ENCODE peak calls at places on chromosomes 3 and 15, in eight cellular contexts. F, H, V, D, N, G, J and Z are unnamed samples.

GRCh38 chr15:51971353-51972133 is at the start of gene LEO1:
- DNase-seq in F (peak), J (peak), D (peak), N (peak), H (peak), V (peak), G (peak), Z (peak)

GRCh38 chr15:76203346-76203745 is 107.9 kb downstream of the ETFA start:
- DNase-seq in N (no peak), V (no peak), J (no peak), D (no peak), F (no peak), H (no peak), G (no peak), Z (no peak)

GRCh38 chr3:44865272-44866005 is 3.7 kb downstream of the TMEM42 start:
- DNase-seq in H (no peak), D (no peak), J (no peak), F (no peak), N (no peak), V (no peak), G (no peak), Z (no peak)

GRCh38 chr3:156304406-156304805 is 184.0 kb downstream of the KCNAB1 start:
- DNase-seq in J (no peak), G (peak), V (no peak), N (no peak), F (peak), H (no peak), D (no peak), Z (peak)

GRCh38 chr15:85049805-85050204 is 68.1 kb downstream of the PDE8A start:
- DNase-seq in H (no peak), N (no peak), F (no peak), V (no peak), J (no peak), G (no peak), D (no peak), Z (no peak)

GRCh38 chr15:33860749-33861148 is 107.5 kb upstream of the CHRM5 start:
- DNase-seq in G (peak), H (no peak), F (no peak), V (no peak), D (no peak), J (no peak), N (peak), Z (no peak)

GRCh38 chr15:41161336-41161735 is 45.3 kb upstream of the INO80 start:
- DNase-seq in H (no peak), V (no peak), G (peak), F (no peak), J (no peak), N (no peak), D (no peak), Z (no peak)

GRCh38 chr3:10867384-10867783 is 51.4 kb downstream of the SLC6A11 start:
- DNase-seq in J (no peak), F (no peak), N (no peak), V (peak), D (no peak), H (no peak), G (peak), Z (no peak)

GRCh38 chr3:157789162-157789561 is 285.9 kb upstream of the VEPH1 start:
- DNase-seq in F (no peak), G (no peak), D (no peak), H (no peak), V (no peak), J (no peak), N (peak), Z (no peak)

GRCh38 chr15:25719101-25719985 is 143.8 kb downstream of the ATP10A start:
- DNase-seq in V (no peak), G (no peak), H (no peak), J (peak), D (no peak), N (no peak), F (no peak), Z (no peak)

GRCh38 chr3:1326546-1326945 is 233.7 kb downstream of the CNTN6 start:
- DNase-seq in G (no peak), J (no peak), D (no peak), F (no peak), V (no peak), N (no peak), H (no peak), Z (no peak)

GRCh38 chr15:67865331-67865730 is 25.5 kb upstream of the RNU6-1 start:
- DNase-seq in G (peak), J (no peak), H (no peak), V (no peak), F (no peak), N (no peak), D (no peak), Z (no peak)

GRCh38 chr3:10017636-10018292 is 8.5 kb upstream of the FANCD2 start:
- DNase-seq in F (no peak), G (peak), H (no peak), J (no peak), D (no peak), N (no peak), V (no peak), Z (no peak)

GRCh38 chr3:97872209-97873042 is 50.6 kb downstream of the CRYBG3 start:
- DNase-seq in D (no peak), G (peak), N (no peak), F (peak), V (no peak), H (no peak), J (no peak), Z (no peak)

GRCh38 chr3:134322286-134322685 is 52.0 kb downstream of the AMOTL2 start:
- DNase-seq in N (no peak), H (no peak), F (no peak), D (no peak), V (no peak), G (no peak), J (no peak), Z (no peak)

GRCh38 chr3:130490246-130490645 is 26.7 kb upstream of the COL6A6 start:
- DNase-seq in D (no peak), J (no peak), F (no peak), G (peak), V (no peak), N (no peak), H (no peak), Z (no peak)

GRCh38 chr15:28919201-28919627 is 33.4 kb downstream of the APBA2 start:
- DNase-seq in F (no peak), D (no peak), J (peak), V (no peak), H (no peak), N (no peak), G (no peak), Z (no peak)

GRCh38 chr3:141941093-141941492 is 64.7 kb downstream of the ATP1B3 start:
- DNase-seq in N (peak), H (no peak), J (no peak), V (no peak), F (no peak), D (no peak), G (no peak), Z (peak)

GRCh38 chr15:44479343-44479742 is 51.9 kb downstream of the CTDSPL2 start:
- DNase-seq in H (no peak), G (no peak), D (no peak), V (no peak), J (no peak), F (no peak), N (no peak), Z (no peak)

GRCh38 chr3:66480666-66481065 is 20.2 kb downstream of the LRIG1 start:
- DNase-seq in V (no peak), H (no peak), N (no peak), G (no peak), D (no peak), F (no peak), J (no peak), Z (no peak)

GRCh38 chr3:25655659-25656058 is 9.0 kb downstream of the TOP2B start:
- DNase-seq in G (no peak), H (no peak), D (no peak), N (no peak), F (no peak), V (no peak), J (no peak), Z (no peak)

GRCh38 chr15:29612096-29612495 is 210.2 kb downstream of the TJP1 start:
- DNase-seq in J (no peak), N (no peak), V (no peak), G (peak), H (no peak), F (peak), D (no peak), Z (no peak)

GRCh38 chr15:77002436-77002835 is 7.5 kb downstream of the PSTPIP1 start:
- DNase-seq in F (no peak), G (no peak), N (no peak), V (no peak), H (no peak), J (no peak), D (no peak), Z (no peak)

GRCh38 chr3:87958289-87958688 is 100.5 kb downstream of the CGGBP1 start:
- DNase-seq in D (no peak), G (no peak), H (no peak), J (no peak), N (no peak), F (no peak), V (no peak), Z (no peak)

GRCh38 chr3:64187065-64187959 is 38.0 kb downstream of the PRICKLE2 start:
- DNase-seq in D (peak), J (no peak), V (no peak), H (peak), N (no peak), G (peak), F (peak), Z (peak)

GRCh38 chr3:188956839-188957489 is 214.8 kb upstream of the TPRG1 start:
- DNase-seq in D (no peak), H (no peak), J (no peak), N (peak), G (peak), V (peak), F (peak), Z (peak)

GRCh38 chr15:64582202-64582601 is 121.8 kb downstream of the ZNF609 start:
- DNase-seq in J (no peak), F (no peak), H (no peak), D (no peak), V (no peak), G (peak), N (no peak), Z (no peak)

GRCh38 chr3:36060950-36061349 is 319.4 kb upstream of the STAC start:
- DNase-seq in F (no peak), G (no peak), D (no peak), H (no peak), N (no peak), V (no peak), J (no peak), Z (no peak)

GRCh38 chr15:50262533-50262932 is 3.0 kb downstream of the HDC start:
- DNase-seq in H (no peak), F (no peak), D (no peak), J (no peak), V (no peak), G (no peak), N (no peak), Z (no peak)

GRCh38 chr3:63967675-63968611 is 55.4 kb downstream of the PSMD6 start:
- DNase-seq in F (no peak), G (peak), H (no peak), J (no peak), N (no peak), D (no peak), V (no peak), Z (peak)

GRCh38 chr3:133506215-133506901 is 67.1 kb upstream of the CDV3 start:
- DNase-seq in N (no peak), D (no peak), J (no peak), V (no peak), F (no peak), G (no peak), H (no peak), Z (peak)

DNA sequence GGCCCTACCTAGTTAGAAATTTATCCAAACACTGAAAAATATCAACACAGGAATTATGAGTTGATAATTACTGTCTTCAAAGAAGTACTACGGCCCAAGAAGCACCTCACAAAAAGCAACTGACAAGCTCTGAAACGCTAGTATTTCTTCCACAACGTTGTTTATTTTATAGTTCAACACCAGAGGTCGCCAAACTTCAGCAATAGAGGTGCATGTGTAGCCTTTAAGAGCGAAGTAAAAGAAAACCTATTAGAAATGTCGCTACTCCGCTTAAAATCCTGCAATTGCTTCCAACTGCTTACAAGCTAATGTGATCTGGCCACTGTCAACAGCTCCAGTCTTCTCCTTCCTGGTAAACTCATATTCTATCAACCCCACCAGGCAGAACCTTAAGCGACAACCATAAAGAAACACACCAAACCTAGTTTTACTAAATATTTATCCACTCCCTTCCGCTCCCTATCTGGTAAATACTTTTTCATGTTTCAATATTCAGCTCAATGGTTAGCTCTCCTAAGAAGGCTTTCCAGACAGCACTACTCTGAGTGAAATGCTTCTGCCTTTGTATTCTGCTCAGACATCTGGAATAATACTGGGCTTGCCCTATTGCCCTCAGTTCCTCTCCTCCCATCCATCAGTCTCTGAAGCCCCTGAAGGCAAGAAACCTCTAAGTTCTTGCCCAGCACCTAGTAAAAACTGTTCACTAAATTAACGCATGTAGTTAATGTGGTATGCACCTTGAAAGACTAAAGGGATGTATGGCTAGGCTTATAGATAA is 110.2 kb downstream of the NR1I2 start:
- DNase-seq in G (peak), V (peak), N (peak), J (no peak), D (peak), F (peak), H (no peak), Z (peak)
- TF ChIP-seq CTCF in G (peak), V (peak), N (peak), J (peak), D (no peak), F (peak), H (peak), Z (peak)

GRCh38 chr3:125163739-125164601 is 48.6 kb downstream of the SLC12A8 start:
- DNase-seq in F (no peak), J (peak), D (peak), N (no peak), H (no peak), G (peak), V (no peak), Z (peak)
- TF ChIP-seq CTCF in F (peak), J (peak), D (no peak), N (peak), H (no peak), G (peak), V (no peak), Z (no peak)

GRCh38 chr3:138625707-138626365 is 17.3 kb downstream of the FAIM start:
- DNase-seq in F (peak), D (no peak), V (no peak), H (no peak), J (no peak), N (no peak), G (peak), Z (no peak)
- TF ChIP-seq CTCF in F (no peak), D (no peak), V (no peak), H (no peak), J (no peak), N (no peak), G (no peak), Z (no peak)

GRCh38 chr15:71596672-71597071 is 213.7 kb upstream of the NR2E3 start:
- DNase-seq in G (peak), F (no peak), H (no peak), J (no peak), D (peak), V (no peak), N (no peak), Z (no peak)
- TF ChIP-seq CTCF in G (no peak), F (no peak), H (peak), J (no peak), D (no peak), V (no peak), N (no peak), Z (no peak)